ENCODE peak calls at places on chromosomes 2 and 18, in four cellular contexts. One of them, this sample, is unnamed.
A peak's percentile ranks its signal among the peaks of the same experiment; 100 is the strongest.

GRCh38 chr2:168345601-168346000 is 98.2 kb upstream of the STK39 start:
- DNase-seq in WTC11: no peak
- DNase-seq in K562: no peak
- DNase-seq in HepG2: no peak
- DNase-seq in this sample: no peak

GRCh38 chr18:323253-323622 is 55.4 kb upstream of the THOC1 start:
- DNase-seq in K562: no peak
- DNase-seq in WTC11: no peak
- DNase-seq in HepG2: peak; percentile 87
- DNase-seq in this sample: no peak

GRCh38 chr2:205453200-205453599 is 229.1 kb upstream of the NRP2 start:
- DNase-seq in HepG2: no peak
- DNase-seq in WTC11: no peak
- DNase-seq in K562: no peak
- DNase-seq in this sample: peak; percentile 39

GRCh38 chr2:159150208-159150607 is 136.3 kb downstream of the WDSUB1 start:
- DNase-seq in K562: no peak
- DNase-seq in WTC11: no peak
- DNase-seq in HepG2: no peak
- DNase-seq in this sample: no peak

GRCh38 chr2:62672601-62673000 is 32.9 kb upstream of the EHBP1 start:
- DNase-seq in WTC11: peak; percentile 48
- DNase-seq in HepG2: peak; percentile 83
- DNase-seq in K562: no peak
- DNase-seq in this sample: no peak

GRCh38 chr18:36405611-36406010 is 108.1 kb downstream of the FHOD3 start:
- DNase-seq in K562: no peak
- DNase-seq in WTC11: no peak
- DNase-seq in HepG2: no peak
- DNase-seq in this sample: no peak

GRCh38 chr2:152335851-152336102 is 803 bp downstream of the FMNL2 start:
- DNase-seq in WTC11: no peak
- DNase-seq in K562: no peak
- DNase-seq in HepG2: no peak
- DNase-seq in this sample: peak; percentile 77

GRCh38 chr2:146489386-146489785 is 1355.4 kb upstream of the ACVR2A start:
- DNase-seq in K562: no peak
- DNase-seq in HepG2: no peak
- DNase-seq in WTC11: no peak
- DNase-seq in this sample: no peak

GRCh38 chr2:149994057-149994728 is 406.6 kb upstream of the MMADHC start:
- DNase-seq in K562: no peak
- DNase-seq in WTC11: no peak
- DNase-seq in HepG2: peak; percentile 12
- DNase-seq in this sample: no peak

GRCh38 chr2:236663671-236664101 is 94.1 kb downstream of the ACKR3 start:
- DNase-seq in K562: no peak
- DNase-seq in HepG2: no peak
- DNase-seq in WTC11: no peak
- DNase-seq in this sample: no peak

GRCh38 chr18:77086656-77087390 is 45.8 kb downstream of the MBP start:
- DNase-seq in WTC11: peak; percentile 52
- DNase-seq in K562: no peak
- DNase-seq in HepG2: no peak
- DNase-seq in this sample: no peak

GRCh38 chr2:181778621-181779195 is 98.4 kb upstream of the NEUROD1 start:
- DNase-seq in HepG2: no peak
- DNase-seq in K562: no peak
- DNase-seq in WTC11: no peak
- DNase-seq in this sample: no peak

GRCh38 chr2:64939332-64939917 is 49.8 kb upstream of the SLC1A4 start:
- DNase-seq in K562: no peak
- DNase-seq in WTC11: peak; percentile 21
- DNase-seq in HepG2: no peak
- DNase-seq in this sample: peak; percentile 22

GRCh38 chr2:215765729-215766360 is 247.5 kb downstream of the MREG start:
- DNase-seq in K562: no peak
- DNase-seq in HepG2: no peak
- DNase-seq in WTC11: no peak
- DNase-seq in this sample: peak; percentile 58

GRCh38 chr2:72932805-72933204 is 15.5 kb downstream of the EMX1 start:
- DNase-seq in HepG2: no peak
- DNase-seq in WTC11: no peak
- DNase-seq in K562: no peak
- DNase-seq in this sample: no peak
- TF ChIP-seq FOXJ3 in HepG2: no peak
- TF ChIP-seq FOXJ3 in WTC11: no peak
- TF ChIP-seq FOXJ3 in K562: no peak
- TF ChIP-seq FOXJ3 in this sample: no peak

GRCh38 chr18:79903787-79904356 is 47.6 kb downstream of the SLC66A2 start:
- DNase-seq in WTC11: no peak
- DNase-seq in HepG2: no peak
- DNase-seq in K562: no peak
- DNase-seq in this sample: no peak
- TF ChIP-seq FOXJ3 in WTC11: no peak
- TF ChIP-seq FOXJ3 in HepG2: no peak
- TF ChIP-seq FOXJ3 in K562: no peak
- TF ChIP-seq FOXJ3 in this sample: no peak

GRCh38 chr2:10820562-10820961 is 8.0 kb upstream of the PDIA6 start:
- DNase-seq in HepG2: no peak
- DNase-seq in K562: no peak
- DNase-seq in WTC11: no peak
- DNase-seq in this sample: no peak

GRCh38 chr2:10828346-10828745 is 15.8 kb upstream of the PDIA6 start:
- DNase-seq in WTC11: no peak
- DNase-seq in HepG2: no peak
- DNase-seq in K562: no peak
- DNase-seq in this sample: no peak

GRCh38 chr2:10821291-10821690 is 8.7 kb upstream of the PDIA6 start:
- DNase-seq in WTC11: no peak
- DNase-seq in K562: no peak
- DNase-seq in HepG2: no peak
- DNase-seq in this sample: no peak

GRCh38 chr2:10826625-10827024 is 14.0 kb upstream of the PDIA6 start:
- DNase-seq in WTC11: no peak
- DNase-seq in K562: no peak
- DNase-seq in HepG2: no peak
- DNase-seq in this sample: no peak

DNA sequence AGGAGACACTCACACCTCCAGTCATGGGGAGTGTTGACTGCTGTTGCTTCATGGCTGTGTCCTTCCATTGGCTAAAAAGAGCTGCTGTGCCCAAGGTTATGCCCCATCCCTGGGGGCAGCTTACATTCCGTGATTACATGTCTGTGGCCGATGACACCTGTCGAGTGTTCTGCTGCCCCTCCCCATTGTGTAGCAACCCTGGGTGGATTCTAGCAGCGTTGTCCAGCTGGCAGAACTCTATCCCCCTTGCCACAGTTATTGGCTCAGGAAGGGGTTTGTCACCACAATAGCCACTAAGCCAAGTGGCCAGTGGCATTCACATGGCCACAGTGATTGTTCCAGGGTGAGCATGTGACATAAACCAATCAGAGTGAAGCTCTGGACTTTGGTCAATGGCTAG is 11.6 kb upstream of the PDIA6 start:
- DNase-seq in HepG2: no peak
- DNase-seq in WTC11: no peak
- DNase-seq in K562: no peak
- DNase-seq in this sample: no peak
- TF ChIP-seq FOXJ3 in HepG2: no peak
- TF ChIP-seq FOXJ3 in WTC11: no peak
- TF ChIP-seq FOXJ3 in K562: no peak
- TF ChIP-seq FOXJ3 in this sample: no peak

GRCh38 chr2:231597014-231597611 is 4.4 kb downstream of the TEX44 start:
- DNase-seq in K562: no peak
- DNase-seq in WTC11: no peak
- DNase-seq in HepG2: no peak
- DNase-seq in this sample: no peak
- TF ChIP-seq FOXJ3 in K562: no peak
- TF ChIP-seq FOXJ3 in WTC11: no peak
- TF ChIP-seq FOXJ3 in HepG2: no peak
- TF ChIP-seq FOXJ3 in this sample: no peak

GRCh38 chr18:7598167-7599062 is 31.3 kb downstream of the PTPRM start:
- DNase-seq in HepG2: no peak
- DNase-seq in WTC11: no peak
- DNase-seq in K562: no peak
- DNase-seq in this sample: no peak
- TF ChIP-seq FOXJ3 in HepG2: no peak
- TF ChIP-seq FOXJ3 in WTC11: no peak
- TF ChIP-seq FOXJ3 in K562: no peak
- TF ChIP-seq FOXJ3 in this sample: no peak

GRCh38 chr2:10232096-10232815 is 70.4 kb upstream of the HPCAL1 start:
- DNase-seq in K562: no peak
- DNase-seq in WTC11: peak; percentile 7
- DNase-seq in HepG2: no peak
- DNase-seq in this sample: no peak
- TF ChIP-seq FOXJ3 in K562: no peak
- TF ChIP-seq FOXJ3 in WTC11: no peak
- TF ChIP-seq FOXJ3 in HepG2: no peak
- TF ChIP-seq FOXJ3 in this sample: no peak

GRCh38 chr2:230690439-230690838 is 22.2 kb upstream of the CAB39 start:
- DNase-seq in HepG2: no peak
- DNase-seq in WTC11: no peak
- DNase-seq in K562: no peak
- DNase-seq in this sample: no peak
- TF ChIP-seq FOXJ3 in HepG2: no peak
- TF ChIP-seq FOXJ3 in WTC11: no peak
- TF ChIP-seq FOXJ3 in K562: no peak
- TF ChIP-seq FOXJ3 in this sample: no peak

GRCh38 chr2:112021269-112021668 is 33.8 kb upstream of the TMEM87B start:
- DNase-seq in HepG2: no peak
- DNase-seq in WTC11: no peak
- DNase-seq in K562: no peak
- DNase-seq in this sample: no peak

GRCh38 chr2:112019510-112019909 is 35.6 kb upstream of the TMEM87B start:
- DNase-seq in WTC11: no peak
- DNase-seq in HepG2: no peak
- DNase-seq in K562: no peak
- DNase-seq in this sample: no peak

GRCh38 chr2:112020561-112020960 is 34.5 kb upstream of the TMEM87B start:
- DNase-seq in WTC11: peak; percentile 36
- DNase-seq in HepG2: no peak
- DNase-seq in K562: peak; percentile 29
- DNase-seq in this sample: peak; percentile 25

GRCh38 chr2:112023707-112024106 is 31.4 kb upstream of the TMEM87B start:
- DNase-seq in HepG2: no peak
- DNase-seq in K562: no peak
- DNase-seq in WTC11: no peak
- DNase-seq in this sample: no peak

DNA sequence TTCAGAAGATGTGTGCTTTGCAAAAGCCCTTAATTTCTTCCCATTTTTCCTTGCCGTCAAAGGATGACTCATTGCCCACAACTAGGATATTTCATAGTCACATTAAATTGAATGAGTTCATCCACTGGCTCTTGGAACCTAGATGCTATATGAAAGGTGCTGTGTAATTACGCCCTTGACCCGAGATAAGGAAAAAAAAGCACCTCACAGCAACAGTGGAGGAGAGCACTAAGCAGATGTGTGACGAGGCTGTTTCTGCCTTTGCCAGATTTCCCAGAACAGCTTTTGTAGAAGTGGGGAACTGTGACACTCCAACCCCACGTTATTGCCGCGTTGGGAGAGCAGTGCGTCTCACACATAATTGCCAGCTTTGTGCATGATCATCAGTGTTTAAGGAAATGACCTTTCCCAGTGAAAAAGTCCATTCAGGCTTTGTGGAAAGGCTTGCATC is 33.3 kb upstream of the TMEM87B start:
- DNase-seq in K562: peak; percentile 59
- DNase-seq in HepG2: no peak
- DNase-seq in WTC11: no peak
- DNase-seq in this sample: no peak
- TF ChIP-seq FOXJ3 in K562: no peak
- TF ChIP-seq FOXJ3 in HepG2: no peak
- TF ChIP-seq FOXJ3 in WTC11: no peak
- TF ChIP-seq FOXJ3 in this sample: no peak

This sample was measured in SK-N-SH.